ENCODE peak calls at places on chromosomes 4 and X, in seven cellular contexts. I is body of pancreas; N is GM23338; T is substantia nigra; B is ureter; G is AG04450; J is effector memory CD8-positive, alpha-beta T cell. H is an unnamed sample.

GRCh38 chr4:1448589-1449420 is 42.6 kb upstream of the NKX1-1 start:
- DNase-seq in I (no peak), N (no peak), T (no peak), B (no peak), G (no peak), J (no peak), H (no peak)

GRCh38 chr4:124708517-124709300 is 3.8 kb downstream of the ANKRD50 start:
- DNase-seq in I (no peak), N (no peak), T (no peak), B (no peak), G (no peak), J (no peak), H (no peak)

GRCh38 chr4:125070869-125071268 is 243.9 kb upstream of the FAT4 start:
- DNase-seq in I (peak), N (peak), T (no peak), B (no peak), G (no peak), J (no peak), H (no peak)

GRCh38 chr4:145153181-145153903 is 27.0 kb downstream of the OTUD4 start:
- DNase-seq in I (peak), N (no peak), T (no peak), B (no peak), G (no peak), J (no peak), H (no peak)

GRCh38 chr4:52014903-52015302 is 5.3 kb downstream of the LRRC66 start:
- DNase-seq in I (no peak), N (no peak), T (no peak), B (no peak), G (no peak), J (no peak), H (no peak)

GRCh38 chr4:108172231-108172779 is 3.6 kb upstream of the LEF1 start:
- DNase-seq in I (no peak), N (peak), T (no peak), B (no peak), G (no peak), J (no peak), H (no peak)

GRCh38 chr4:47017081-47017480 is 14.3 kb upstream of the GABRB1 start:
- DNase-seq in I (no peak), N (no peak), T (no peak), B (no peak), G (no peak), J (no peak), H (no peak)

GRCh38 chr4:124907881-124908280 is 195.3 kb upstream of the ANKRD50 start:
- DNase-seq in I (no peak), N (no peak), T (no peak), B (no peak), G (peak), J (no peak), H (peak)

GRCh38 chr4:59249110-59249509 is 1951.0 kb upstream of the ADGRL3 start:
- DNase-seq in I (no peak), N (no peak), T (no peak), B (no peak), G (no peak), J (no peak), H (no peak)

GRCh38 chr4:120869511-120870278 is 52.8 kb downstream of the PRDM5 start:
- DNase-seq in I (no peak), N (no peak), T (no peak), B (no peak), G (no peak), J (no peak), H (no peak)

GRCh38 chrX:50157545-50158125 is 43.2 kb downstream of the AKAP4 start:
- DNase-seq in I (peak), N (no peak), T (no peak), B (no peak), G (no peak), J (no peak), H (no peak)

GRCh38 chr4:59161249-59161648 is 2038.9 kb upstream of the ADGRL3 start:
- DNase-seq in I (no peak), N (peak), T (no peak), B (no peak), G (no peak), J (no peak), H (no peak)

GRCh38 chr4:155809835-155810234 is 51.0 kb downstream of the GUCY1B1 start:
- DNase-seq in I (no peak), N (peak), T (no peak), B (no peak), G (peak), J (no peak), H (no peak)

GRCh38 chr4:139815646-139816601 is 150.3 kb downstream of the MGST2 start:
- DNase-seq in I (no peak), N (peak), T (no peak), B (peak), G (peak), J (no peak), H (peak)

GRCh38 chr4:138804705-138805104 is 210.9 kb upstream of the NOCT start:
- DNase-seq in I (no peak), N (no peak), T (no peak), B (no peak), G (no peak), J (no peak), H (no peak)

H was measured in AG04449.